ENCODE peak calls at places on chromosomes 1 and 21, in six cellular contexts. T, L, Z, B, A and P are unnamed samples.

GRCh38 chr1:233597489-233597901 is 16.4 kb upstream of the KCNK1 start:
- DNase-seq in A (no peak), Z (no peak), L (peak; percentile 62), B (no peak), T (no peak), P (no peak)

GRCh38 chr1:27152004-27152828 is 2.7 kb downstream of the SLC9A1 start:
- DNase-seq in A (no peak), Z (no peak), L (no peak), T (no peak), B (no peak), P (no peak)

GRCh38 chr1:176448340-176448739 is 14.6 kb upstream of the PAPPA2 start:
- DNase-seq in B (no peak), Z (no peak), L (no peak), T (no peak), A (no peak), P (no peak)

GRCh38 chr1:209220048-209220524 is 363.4 kb upstream of the CAMK1G start:
- DNase-seq in T (no peak), A (no peak), L (no peak), B (no peak), Z (no peak), P (no peak)

GRCh38 chr1:156577512-156577911 is 2.0 kb upstream of the TTC24 start:
- DNase-seq in B (no peak), L (no peak), A (no peak), Z (no peak), T (no peak), P (no peak)

GRCh38 chr1:228034954-228035837 is 28.4 kb downstream of the WNT3A start:
- DNase-seq in T (no peak), Z (no peak), A (no peak), B (no peak), L (no peak), P (no peak)

GRCh38 chr1:56065729-56066128 is 513.6 kb downstream of the PLPP3 start:
- DNase-seq in A (no peak), Z (no peak), B (no peak), T (no peak), L (no peak), P (no peak)

GRCh38 chr1:109256971-109257681 is 7.8 kb downstream of the CELSR2 start:
- DNase-seq in Z (no peak), A (no peak), L (no peak), B (no peak), T (no peak), P (peak; percentile 53)

GRCh38 chr1:34460193-34460592 is 283.5 kb downstream of the C1orf94 start:
- DNase-seq in L (peak; percentile 31), Z (peak; percentile 21), T (peak; percentile 21), B (peak; percentile 23), A (peak; percentile 60), P (no peak)

GRCh38 chr21:29181799-29182470 is 51.5 kb downstream of the MAP3K7CL start:
- DNase-seq in B (no peak), A (no peak), L (no peak), Z (peak; percentile 40), T (peak; percentile 64), P (peak; percentile 95)

GRCh38 chr1:203093754-203094410 is 8.1 kb upstream of the MYOG start:
- DNase-seq in B (no peak), L (no peak), A (no peak), T (no peak), Z (no peak), P (no peak)

GRCh38 chr1:188652678-188653077 is 1823.9 kb downstream of the PLA2G4A start:
- DNase-seq in A (no peak), T (no peak), Z (no peak), B (no peak), L (no peak), P (peak; percentile 86)

GRCh38 chr1:14061204-14061603 is 361.2 kb downstream of the PRDM2 start:
- DNase-seq in T (no peak), L (no peak), Z (no peak), B (no peak), A (no peak), P (no peak)

GRCh38 chr1:156281281-156282142 is 1.1 kb downstream of the SMG5 start:
- DNase-seq in L (no peak), T (no peak), B (no peak), A (peak; percentile 62), Z (peak; percentile 35), P (peak; percentile 55)

GRCh38 chr1:103931891-103932290 is 182.2 kb downstream of the AMY1C start:
- DNase-seq in A (no peak), L (no peak), B (no peak), Z (no peak), T (no peak), P (no peak)

GRCh38 chr1:47940779-47941178 is 56.4 kb downstream of the TRABD2B start:
- DNase-seq in B (no peak), T (no peak), A (no peak), L (no peak), Z (no peak), P (no peak)

GRCh38 chr21:39313042-39313456 is 383 bp downstream of the BRWD1 start:
- DNase-seq in Z (no peak), A (peak; percentile 77), L (no peak), T (no peak), B (no peak), P (no peak)

GRCh38 chr1:101314244-101314643 is 77.4 kb downstream of the S1PR1 start:
- DNase-seq in Z (no peak), A (no peak), L (no peak), T (no peak), B (no peak), P (peak; percentile 62)

GRCh38 chr1:119712342-119713038 is 756 bp downstream of the PHGDH start:
- DNase-seq in T (peak; percentile 72), L (no peak), A (peak; percentile 44), B (no peak), Z (peak; percentile 77), P (peak; percentile 95)

GRCh38 chr1:35577071-35577998 is 4.2 kb downstream of the TFAP2E start:
- DNase-seq in T (no peak), B (no peak), Z (no peak), L (peak; percentile 40), A (no peak), P (no peak)

GRCh38 chr1:161307230-161307768 is 2.5 kb downstream of the MPZ start:
- DNase-seq in B (no peak), Z (peak; percentile 54), A (peak; percentile 68), T (peak; percentile 29), L (no peak), P (peak; percentile 50)

GRCh38 chr1:39086386-39087108 is 60.4 kb downstream of the NDUFS5 start:
- DNase-seq in T (no peak), Z (no peak), A (no peak), L (no peak), B (no peak), P (peak; percentile 46)

GRCh38 chr1:214843281-214843680 is 239.3 kb upstream of the KCNK2 start:
- DNase-seq in T (no peak), L (no peak), B (no peak), Z (no peak), A (no peak), P (peak; percentile 70)

GRCh38 chr1:11980676-11980972 is 380 bp downstream of the MFN2 start:
- DNase-seq in L (no peak), Z (no peak), T (no peak), A (no peak), B (no peak), P (no peak)

GRCh38 chr1:91885331-91885715 is 628 bp downstream of the TGFBR3 start:
- DNase-seq in T (no peak), B (no peak), A (peak; percentile 44), L (no peak), Z (no peak), P (peak; percentile 12)
- TF ChIP-seq USF2 in T (no peak), B (no peak), A (no peak), L (no peak), Z (no peak), P (no peak)

DNA sequence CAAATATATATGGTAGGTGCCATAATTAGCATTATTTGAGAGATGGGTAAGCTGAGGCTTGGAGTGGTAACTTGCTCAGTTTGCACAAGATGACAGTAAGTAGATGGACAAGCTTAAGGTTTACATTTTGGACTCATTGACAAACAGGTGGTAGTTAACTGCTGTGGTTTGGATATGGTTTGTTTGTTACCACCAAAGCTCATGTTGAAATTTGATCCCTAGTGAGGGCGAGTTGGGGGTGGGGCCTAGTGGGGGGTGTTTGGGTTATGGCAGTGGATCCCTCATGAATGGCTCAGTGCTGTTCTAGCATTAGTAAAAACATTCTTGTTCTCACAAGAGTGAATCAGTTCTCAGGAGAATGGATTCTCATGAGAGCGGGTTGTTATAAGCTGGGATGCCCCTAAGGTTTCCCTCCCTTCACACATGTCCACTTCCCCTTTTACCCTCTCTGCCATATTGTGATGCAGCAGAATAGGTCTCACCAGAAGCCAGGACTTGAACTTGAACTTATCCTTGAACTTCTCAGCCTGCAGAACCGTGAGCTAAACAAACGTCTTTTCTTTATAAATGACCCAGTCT is 6.6 kb upstream of the PRRX1 start:
- DNase-seq in T (no peak), B (no peak), Z (no peak), L (peak; percentile 42), A (no peak), P (peak; percentile 34)
- TF ChIP-seq CEBPB in T (no peak), B (no peak), Z (no peak), L (no peak), A (no peak), P (no peak)

DNA sequence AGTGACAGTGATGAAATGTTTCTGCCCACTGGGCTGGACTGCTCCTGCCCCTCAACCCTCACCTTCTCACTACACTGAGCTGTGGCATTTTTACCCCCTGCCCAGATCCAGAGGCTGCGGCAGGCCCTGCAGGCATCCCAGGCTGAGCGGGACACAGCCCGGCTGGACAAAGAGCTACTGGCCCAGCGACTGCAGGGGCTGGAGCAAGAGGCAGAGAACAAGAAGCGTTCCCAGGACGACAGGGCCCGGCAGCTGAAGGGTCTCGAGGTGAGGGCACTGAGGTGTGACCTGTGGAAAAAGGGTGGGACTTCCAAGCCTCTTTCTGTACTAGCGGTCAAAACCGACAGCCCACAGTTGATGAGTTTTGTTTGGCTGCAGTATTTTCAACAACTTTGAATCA is 6.2 kb upstream of the TUFT1 start:
- DNase-seq in L (no peak), T (no peak), B (no peak), Z (no peak), A (no peak), P (no peak)
- TF ChIP-seq USF2 in L (no peak), T (no peak), B (no peak), Z (no peak), A (no peak), P (no peak)

DNA sequence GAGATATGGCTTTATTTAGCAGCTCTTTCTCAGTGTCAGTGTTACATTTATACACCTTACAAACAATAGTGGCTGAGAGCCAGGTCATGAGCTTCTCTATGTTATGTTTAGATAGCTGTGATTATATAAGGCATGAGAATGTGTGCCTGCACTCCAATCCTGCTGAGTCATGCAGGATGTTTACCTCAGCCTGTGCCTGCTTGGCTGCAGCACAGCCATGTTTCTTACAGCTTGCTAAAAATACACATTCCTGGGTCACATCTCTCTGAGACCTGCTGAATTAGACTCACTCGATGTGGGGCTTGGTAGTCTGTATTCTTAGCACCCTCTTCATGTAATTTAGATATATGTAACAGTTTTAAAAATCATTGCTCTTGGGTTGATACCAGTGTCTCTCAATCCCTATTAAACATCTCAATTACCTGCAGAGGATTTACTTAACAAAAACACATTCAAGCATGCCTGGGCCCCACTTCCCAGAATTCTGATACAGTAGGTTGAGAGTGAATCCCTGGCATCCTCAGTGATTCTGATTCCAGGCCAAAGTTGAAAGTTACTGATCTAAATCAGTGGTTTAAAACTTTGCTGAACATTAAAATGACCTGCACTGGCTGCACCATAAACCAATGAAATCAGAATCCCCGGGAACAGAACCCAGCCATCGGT is 107.5 kb downstream of the GDAP2 start:
- DNase-seq in T (peak; percentile 78), A (no peak), L (no peak), Z (peak; percentile 87), B (no peak), P (peak; percentile 99)
- TF ChIP-seq CEBPB in T (no peak), A (no peak), L (no peak), Z (no peak), B (no peak), P (no peak)